ENCODE peak calls at places on chromosome X, in eight cellular contexts. One of them, this sample, is unnamed.
A peak's percentile ranks its signal among the peaks of the same experiment; 100 is the strongest.

GRCh38 chrX:20139966-20140365 is 1.7 kb downstream of the EIF1AX start:
- DNase-seq in breast epithelium: no peak
- DNase-seq in neural crest cell: no peak
- DNase-seq in neural progenitor cell: no peak
- DNase-seq in lower leg skin: no peak
- DNase-seq in gastrocnemius medialis: no peak
- DNase-seq in HL-60: no peak
- DNase-seq in PC-3: peak; percentile 43
- DNase-seq in this sample: no peak

GRCh38 chrX:95346854-95347253 is 1337.8 kb upstream of the DIAPH2 start:
- DNase-seq in breast epithelium: no peak
- DNase-seq in neural crest cell: no peak
- DNase-seq in neural progenitor cell: no peak
- DNase-seq in lower leg skin: no peak
- DNase-seq in gastrocnemius medialis: no peak
- DNase-seq in HL-60: no peak
- DNase-seq in PC-3: peak; percentile 17
- DNase-seq in this sample: no peak

GRCh38 chrX:132023896-132024386 is 839 bp downstream of the STK26 start:
- DNase-seq in breast epithelium: no peak
- DNase-seq in neural crest cell: peak; percentile 19
- DNase-seq in neural progenitor cell: peak; percentile 49
- DNase-seq in lower leg skin: no peak
- DNase-seq in gastrocnemius medialis: no peak
- DNase-seq in HL-60: no peak
- DNase-seq in PC-3: peak; percentile 31
- DNase-seq in this sample: no peak

GRCh38 chrX:127305013-127305412 is 485.5 kb downstream of the PRR32 start:
- DNase-seq in breast epithelium: no peak
- DNase-seq in neural crest cell: no peak
- DNase-seq in neural progenitor cell: no peak
- DNase-seq in lower leg skin: no peak
- DNase-seq in gastrocnemius medialis: no peak
- DNase-seq in HL-60: no peak
- DNase-seq in PC-3: no peak
- DNase-seq in this sample: no peak

GRCh38 chrX:125757794-125758564 is 408.1 kb downstream of the DCAF12L2 start:
- DNase-seq in breast epithelium: no peak
- DNase-seq in neural crest cell: no peak
- DNase-seq in neural progenitor cell: no peak
- DNase-seq in lower leg skin: no peak
- DNase-seq in gastrocnemius medialis: peak; percentile 10
- DNase-seq in HL-60: no peak
- DNase-seq in PC-3: no peak
- DNase-seq in this sample: no peak

GRCh38 chrX:40140706-40141499 is 43.1 kb upstream of the BCOR start:
- DNase-seq in breast epithelium: no peak
- DNase-seq in neural crest cell: no peak
- DNase-seq in neural progenitor cell: peak; percentile 70
- DNase-seq in lower leg skin: no peak
- DNase-seq in gastrocnemius medialis: peak; percentile 48
- DNase-seq in HL-60: no peak
- DNase-seq in PC-3: no peak
- DNase-seq in this sample: peak; percentile 70

GRCh38 chrX:132671229-132671641 is 182.4 kb upstream of the MBNL3 start:
- DNase-seq in breast epithelium: no peak
- DNase-seq in neural crest cell: no peak
- DNase-seq in neural progenitor cell: peak; percentile 42
- DNase-seq in lower leg skin: no peak
- DNase-seq in gastrocnemius medialis: no peak
- DNase-seq in HL-60: no peak
- DNase-seq in PC-3: peak; percentile 3
- DNase-seq in this sample: no peak

GRCh38 chrX:47232803-47233332 is at the start of gene USP11:
- DNase-seq in breast epithelium: no peak
- DNase-seq in neural crest cell: peak; percentile 61
- DNase-seq in neural progenitor cell: peak; percentile 83
- DNase-seq in lower leg skin: no peak
- DNase-seq in gastrocnemius medialis: peak; percentile 36
- DNase-seq in HL-60: no peak
- DNase-seq in PC-3: peak; percentile 17
- DNase-seq in this sample: no peak

GRCh38 chrX:15496809-15497208 is 3.7 kb upstream of the PIR start:
- DNase-seq in breast epithelium: no peak
- DNase-seq in neural crest cell: no peak
- DNase-seq in neural progenitor cell: no peak
- DNase-seq in lower leg skin: no peak
- DNase-seq in gastrocnemius medialis: no peak
- DNase-seq in HL-60: no peak
- DNase-seq in PC-3: no peak
- DNase-seq in this sample: no peak

GRCh38 chrX:43087825-43088224 is 309.9 kb upstream of the PPP1R2C start:
- DNase-seq in breast epithelium: no peak
- DNase-seq in neural crest cell: no peak
- DNase-seq in neural progenitor cell: no peak
- DNase-seq in lower leg skin: no peak
- DNase-seq in gastrocnemius medialis: no peak
- DNase-seq in HL-60: no peak
- DNase-seq in PC-3: no peak
- DNase-seq in this sample: no peak

GRCh38 chrX:72121381-72121780 is 10.3 kb downstream of the RTL5 start:
- DNase-seq in breast epithelium: no peak
- DNase-seq in neural crest cell: no peak
- DNase-seq in neural progenitor cell: no peak
- DNase-seq in lower leg skin: peak; percentile 70
- DNase-seq in gastrocnemius medialis: peak; percentile 58
- DNase-seq in HL-60: no peak
- DNase-seq in PC-3: peak; percentile 85
- DNase-seq in this sample: peak; percentile 85

GRCh38 chrX:152949114-152949513 is 44.8 kb downstream of the PNMA5 start:
- DNase-seq in breast epithelium: no peak
- DNase-seq in neural crest cell: no peak
- DNase-seq in neural progenitor cell: no peak
- DNase-seq in lower leg skin: no peak
- DNase-seq in gastrocnemius medialis: no peak
- DNase-seq in HL-60: no peak
- DNase-seq in PC-3: no peak
- DNase-seq in this sample: no peak

GRCh38 chrX:130691576-130691975 is 211.4 kb downstream of the ENOX2 start:
- DNase-seq in breast epithelium: no peak
- DNase-seq in neural crest cell: no peak
- DNase-seq in neural progenitor cell: no peak
- DNase-seq in lower leg skin: no peak
- DNase-seq in gastrocnemius medialis: no peak
- DNase-seq in HL-60: no peak
- DNase-seq in PC-3: peak; percentile 4
- DNase-seq in this sample: no peak

GRCh38 chrX:65932173-65933084 is 107.5 kb downstream of the VSIG4 start:
- DNase-seq in breast epithelium: no peak
- DNase-seq in neural crest cell: peak; percentile 9
- DNase-seq in neural progenitor cell: peak; percentile 12
- DNase-seq in lower leg skin: peak; percentile 14
- DNase-seq in gastrocnemius medialis: no peak
- DNase-seq in HL-60: no peak
- DNase-seq in PC-3: peak; percentile 86
- DNase-seq in this sample: no peak

GRCh38 chrX:41332408-41332987 is 1.5 kb upstream of the DDX3X start:
- DNase-seq in breast epithelium: peak; percentile 52
- DNase-seq in neural crest cell: no peak
- DNase-seq in neural progenitor cell: no peak
- DNase-seq in lower leg skin: peak; percentile 28
- DNase-seq in gastrocnemius medialis: no peak
- DNase-seq in HL-60: no peak
- DNase-seq in PC-3: no peak
- DNase-seq in this sample: peak; percentile 63

GRCh38 chrX:119688856-119689455 is 4.0 kb downstream of the SEPTIN6 start:
- DNase-seq in breast epithelium: no peak
- DNase-seq in neural crest cell: no peak
- DNase-seq in neural progenitor cell: no peak
- DNase-seq in lower leg skin: no peak
- DNase-seq in gastrocnemius medialis: no peak
- DNase-seq in HL-60: no peak
- DNase-seq in PC-3: no peak
- DNase-seq in this sample: no peak

GRCh38 chrX:45447995-45448394 is 247.3 kb upstream of the DIPK2B start:
- DNase-seq in breast epithelium: no peak
- DNase-seq in neural crest cell: no peak
- DNase-seq in neural progenitor cell: no peak
- DNase-seq in lower leg skin: no peak
- DNase-seq in gastrocnemius medialis: no peak
- DNase-seq in HL-60: no peak
- DNase-seq in PC-3: peak; percentile 25
- DNase-seq in this sample: no peak

GRCh38 chrX:124010157-124010556 is 48.7 kb downstream of the STAG2 start:
- DNase-seq in breast epithelium: no peak
- DNase-seq in neural crest cell: no peak
- DNase-seq in neural progenitor cell: no peak
- DNase-seq in lower leg skin: no peak
- DNase-seq in gastrocnemius medialis: no peak
- DNase-seq in HL-60: no peak
- DNase-seq in PC-3: peak; percentile 52
- DNase-seq in this sample: no peak

GRCh38 chrX:132022115-132022862 is 813 bp upstream of the STK26 start:
- DNase-seq in breast epithelium: no peak
- DNase-seq in neural crest cell: no peak
- DNase-seq in neural progenitor cell: no peak
- DNase-seq in lower leg skin: no peak
- DNase-seq in gastrocnemius medialis: no peak
- DNase-seq in HL-60: no peak
- DNase-seq in PC-3: peak; percentile 44
- DNase-seq in this sample: no peak

GRCh38 chrX:5402461-5402860 is 826.2 kb downstream of the NLGN4X start:
- DNase-seq in breast epithelium: no peak
- DNase-seq in neural crest cell: no peak
- DNase-seq in neural progenitor cell: no peak
- DNase-seq in lower leg skin: no peak
- DNase-seq in gastrocnemius medialis: no peak
- DNase-seq in HL-60: no peak
- DNase-seq in PC-3: no peak
- DNase-seq in this sample: no peak

GRCh38 chrX:23919148-23919547 is 11.3 kb downstream of the CXorf58 start:
- DNase-seq in breast epithelium: no peak
- DNase-seq in neural crest cell: no peak
- DNase-seq in neural progenitor cell: no peak
- DNase-seq in lower leg skin: no peak
- DNase-seq in gastrocnemius medialis: no peak
- DNase-seq in HL-60: no peak
- DNase-seq in PC-3: no peak
- DNase-seq in this sample: no peak

GRCh38 chrX:23919706-23920320 is 12.0 kb downstream of the CXorf58 start:
- DNase-seq in breast epithelium: no peak
- DNase-seq in neural crest cell: no peak
- DNase-seq in neural progenitor cell: peak; percentile 74
- DNase-seq in lower leg skin: no peak
- DNase-seq in gastrocnemius medialis: no peak
- DNase-seq in HL-60: no peak
- DNase-seq in PC-3: no peak
- DNase-seq in this sample: no peak
- TF ChIP-seq CTCF in breast epithelium: no peak
- TF ChIP-seq CTCF in neural crest cell: no peak
- TF ChIP-seq CTCF in neural progenitor cell: peak; percentile 67
- TF ChIP-seq CTCF in lower leg skin: no peak
- TF ChIP-seq CTCF in gastrocnemius medialis: no peak
- TF ChIP-seq CTCF in HL-60: no peak
- TF ChIP-seq CTCF in PC-3: no peak
- TF ChIP-seq CTCF in this sample: no peak

DNA sequence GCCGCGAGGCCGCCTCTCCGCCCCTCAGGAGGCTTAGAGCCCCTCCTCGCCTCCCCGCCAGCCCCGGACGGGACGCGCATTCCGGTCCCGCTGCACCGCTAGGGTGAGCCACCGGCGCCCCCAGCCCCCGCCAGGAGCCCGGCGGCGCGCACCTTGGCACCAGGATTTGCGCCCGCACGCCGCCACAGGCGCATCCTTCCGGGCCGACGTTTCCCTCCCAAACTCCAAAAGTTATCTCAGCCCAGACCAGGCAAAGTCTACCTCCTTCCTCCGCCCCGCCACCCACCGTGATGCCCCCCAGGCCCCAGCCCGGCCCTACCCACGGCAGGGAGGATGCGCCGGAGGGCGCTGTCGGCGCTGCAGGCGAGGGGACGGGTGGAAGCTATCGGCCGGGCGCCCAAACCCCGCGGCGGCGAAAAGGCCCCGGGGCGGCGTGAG is 538 bp downstream of the SCML2 start:
- DNase-seq in breast epithelium: no peak
- DNase-seq in neural crest cell: peak; percentile 18
- DNase-seq in neural progenitor cell: peak; percentile 70
- DNase-seq in lower leg skin: no peak
- DNase-seq in gastrocnemius medialis: no peak
- DNase-seq in HL-60: no peak
- DNase-seq in PC-3: peak; percentile 23
- DNase-seq in this sample: no peak
- TF ChIP-seq CTCF in breast epithelium: no peak
- TF ChIP-seq CTCF in neural crest cell: peak; percentile 22
- TF ChIP-seq CTCF in neural progenitor cell: peak; percentile 22
- TF ChIP-seq CTCF in lower leg skin: no peak
- TF ChIP-seq CTCF in gastrocnemius medialis: no peak
- TF ChIP-seq CTCF in HL-60: no peak
- TF ChIP-seq CTCF in PC-3: peak; percentile 32
- TF ChIP-seq CTCF in this sample: no peak

DNA sequence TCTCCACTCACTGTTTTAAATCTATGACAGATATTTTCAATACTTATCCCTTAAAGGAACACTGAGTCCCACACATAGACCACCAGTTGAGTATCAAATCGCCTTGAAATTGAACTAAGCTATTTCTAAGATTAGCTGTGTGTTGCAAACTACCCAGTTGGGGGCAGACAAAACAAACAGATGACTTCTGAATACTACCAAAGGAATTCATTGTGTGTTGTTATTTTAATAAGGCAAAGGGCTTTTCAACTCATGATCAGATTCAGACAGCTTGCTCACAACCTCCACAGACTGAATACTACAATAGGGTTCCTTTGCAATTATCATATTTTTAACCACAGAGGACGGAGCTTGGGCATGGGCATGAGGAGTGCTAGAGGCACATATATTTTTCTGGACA is 283.0 kb upstream of the GPC4 start:
- DNase-seq in breast epithelium: no peak
- DNase-seq in neural crest cell: no peak
- DNase-seq in neural progenitor cell: no peak
- DNase-seq in lower leg skin: no peak
- DNase-seq in gastrocnemius medialis: no peak
- DNase-seq in HL-60: no peak
- DNase-seq in PC-3: peak; percentile 60
- DNase-seq in this sample: no peak
- TF ChIP-seq CTCF in breast epithelium: no peak
- TF ChIP-seq CTCF in neural crest cell: peak; percentile 20
- TF ChIP-seq CTCF in neural progenitor cell: no peak
- TF ChIP-seq CTCF in lower leg skin: no peak
- TF ChIP-seq CTCF in gastrocnemius medialis: no peak
- TF ChIP-seq CTCF in HL-60: no peak
- TF ChIP-seq CTCF in PC-3: peak; percentile 68
- TF ChIP-seq CTCF in this sample: peak; percentile 11

DNA sequence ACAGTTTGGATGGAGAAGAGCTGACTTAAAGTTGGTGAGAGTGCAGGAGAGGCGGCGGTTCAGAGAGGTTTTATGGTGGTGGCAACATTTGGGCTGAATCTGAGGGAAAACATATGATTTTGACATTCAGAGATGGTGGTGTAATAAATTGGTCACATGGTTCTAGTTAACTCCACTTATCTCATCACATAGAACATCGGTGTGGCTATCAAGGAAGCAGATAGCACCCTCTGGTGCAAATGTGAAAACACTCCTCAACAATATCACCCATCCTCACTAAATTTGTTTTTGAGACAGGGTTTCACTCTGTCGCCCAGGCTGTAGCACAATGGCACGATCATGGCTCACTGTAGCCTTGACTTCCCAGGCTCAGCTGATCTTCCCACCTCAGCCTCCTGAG is 28.8 kb downstream of the SUPT20HL2 start:
- DNase-seq in breast epithelium: no peak
- DNase-seq in neural crest cell: no peak
- DNase-seq in neural progenitor cell: no peak
- DNase-seq in lower leg skin: no peak
- DNase-seq in gastrocnemius medialis: no peak
- DNase-seq in HL-60: no peak
- DNase-seq in PC-3: no peak
- DNase-seq in this sample: no peak
- TF ChIP-seq CTCF in breast epithelium: no peak
- TF ChIP-seq CTCF in neural crest cell: no peak
- TF ChIP-seq CTCF in neural progenitor cell: no peak
- TF ChIP-seq CTCF in lower leg skin: no peak
- TF ChIP-seq CTCF in gastrocnemius medialis: no peak
- TF ChIP-seq CTCF in HL-60: no peak
- TF ChIP-seq CTCF in PC-3: no peak
- TF ChIP-seq CTCF in this sample: no peak

This sample was measured in right atrium auricular region.